ENCODE peak calls at places on chromosomes 12 and 14, in five cellular contexts. C is heart left ventricle, W is Caco-2, L is astrocyte, F is cardiac muscle cell. V is an unnamed sample.

GRCh38 chr14:30298266-30298795 is 260.6 kb upstream of the G2E3 start:
- DNase-seq in L (no peak), F (no peak), C (no peak), W (no peak), V (no peak)

GRCh38 chr14:54503476-54503875 is 6.2 kb upstream of the CGRRF1 start:
- DNase-seq in C (no peak), F (peak; percentile 65), L (peak; percentile 37), W (no peak), V (no peak)

GRCh38 chr12:39764944-39765560 is 145.4 kb upstream of the ABCD2 start:
- DNase-seq in F (peak; percentile 68), L (peak; percentile 36), C (no peak), W (no peak), V (no peak)

GRCh38 chr12:6840428-6841138 is at the start of gene GNB3:
- DNase-seq in W (no peak), L (no peak), F (no peak), C (peak; percentile 69), V (no peak)

GRCh38 chr12:59357811-59358210 is 238.0 kb upstream of the SLC16A7 start:
- DNase-seq in L (no peak), W (no peak), C (no peak), F (no peak), V (no peak)

GRCh38 chr12:57864811-57865751 is 18.6 kb upstream of the CTDSP2 start:
- DNase-seq in C (peak; percentile 88), W (peak; percentile 66), L (peak; percentile 78), F (peak; percentile 92), V (peak; percentile 38)

GRCh38 chr12:103841690-103842584 is 903 bp upstream of the NT5DC3 start:
- DNase-seq in W (peak; percentile 71), F (peak; percentile 47), L (peak; percentile 85), C (peak; percentile 69), V (peak; percentile 83)

GRCh38 chr12:4894019-4894418 is 15.7 kb upstream of the KCNA1 start:
- DNase-seq in C (no peak), W (no peak), F (no peak), L (no peak), V (no peak)

GRCh38 chr14:32514236-32514635 is 185.1 kb downstream of the AKAP6 start:
- DNase-seq in W (no peak), L (no peak), C (no peak), F (no peak), V (no peak)

GRCh38 chr12:53464685-53465084 is 12.8 kb downstream of the PCBP2 start:
- DNase-seq in F (no peak), L (no peak), W (peak; percentile 22), C (no peak), V (no peak)
- H3K36me3 ChIP-seq in F (peaks cover 98% of the 10 kb centered on the region), L (peaks cover 95% of the 10 kb centered on the region), W (peaks cover 21% of the 10 kb centered on the region), C (peaks cover 98% of the 10 kb centered on the region), V (peaks cover 63% of the 10 kb centered on the region)

DNA sequence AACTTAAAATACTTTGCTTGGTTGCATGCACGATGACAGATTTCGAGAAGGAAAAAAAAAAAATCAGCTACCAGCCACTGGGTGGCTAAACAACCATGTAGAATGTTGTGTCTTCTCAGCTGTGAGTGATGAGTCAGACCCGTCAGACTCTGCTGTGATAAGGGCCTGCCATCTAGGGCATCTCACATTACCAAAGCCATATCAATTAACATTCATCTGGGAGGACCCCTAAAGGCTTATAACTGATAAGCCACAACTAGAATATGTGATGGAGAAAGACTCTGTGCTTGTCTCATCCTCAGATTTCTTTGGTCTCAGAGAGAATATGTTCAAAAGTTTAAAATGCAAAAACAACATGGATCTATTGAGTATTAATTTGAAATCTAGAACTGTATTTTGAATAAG is 111.5 kb downstream of the PAX9 start:
- DNase-seq in F (no peak), W (peak; percentile 56), C (no peak), L (peak; percentile 11), V (no peak)
- TF ChIP-seq CTCF in F (no peak), W (peak; percentile 46), C (no peak), L (peak; percentile 9), V (no peak)

GRCh38 chr12:28755027-28755426 is 394.1 kb upstream of the FAR2 start:
- DNase-seq in F (no peak), C (no peak), W (no peak), L (no peak), V (no peak)

GRCh38 chr12:28759334-28759733 is 389.7 kb upstream of the FAR2 start:
- DNase-seq in L (peak; percentile 34), C (no peak), W (no peak), F (peak; percentile 11), V (no peak)
- H3K36me3 ChIP-seq in L (no peaks in the 10 kb centered on the region), C (no peaks in the 10 kb centered on the region), W (no peaks in the 10 kb centered on the region), F (no peaks in the 10 kb centered on the region), V (no peaks in the 10 kb centered on the region)

GRCh38 chr14:93049295-93049694 is 66.4 kb downstream of the ITPK1 start:
- DNase-seq in L (no peak), F (no peak), C (peak; percentile 16), W (peak; percentile 67), V (no peak)

GRCh38 chr14:93050761-93051160 is 65.0 kb downstream of the ITPK1 start:
- DNase-seq in L (no peak), C (no peak), W (no peak), F (no peak), V (no peak)

GRCh38 chr14:93051600-93052546 is 63.9 kb downstream of the ITPK1 start:
- DNase-seq in F (no peak), C (no peak), W (no peak), L (no peak), V (no peak)

GRCh38 chr14:93048843-93049242 is 66.9 kb downstream of the ITPK1 start:
- DNase-seq in L (no peak), C (peak; percentile 15), F (no peak), W (no peak), V (no peak)

DNA sequence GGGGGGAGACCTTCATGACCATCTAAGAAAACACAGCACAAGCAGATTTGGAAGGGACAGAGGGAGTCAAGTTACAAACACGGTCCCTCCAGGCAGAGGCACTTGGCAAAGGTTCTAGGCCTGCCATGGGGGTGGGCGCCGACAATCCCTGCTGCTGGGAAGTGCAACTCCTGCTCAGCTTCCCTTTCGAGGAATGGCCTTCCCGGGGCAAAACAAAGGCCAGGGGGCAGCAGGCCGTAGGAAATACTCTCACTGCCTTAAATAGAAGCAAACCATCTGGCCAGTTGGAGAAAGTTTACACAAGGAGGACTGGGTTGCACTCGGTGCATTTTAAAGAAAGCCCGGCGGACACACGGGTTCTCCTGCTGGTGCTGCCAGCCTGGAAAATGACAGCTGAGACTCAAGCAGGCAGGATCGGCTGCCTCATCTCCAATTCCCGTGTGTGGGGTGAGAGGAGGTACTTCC is 65.8 kb downstream of the ITPK1 start:
- DNase-seq in C (peak; percentile 37), L (no peak), W (no peak), F (peak; percentile 46), V (no peak)
- TF ChIP-seq CTCF in C (no peak), L (no peak), W (no peak), F (peak; percentile 13), V (no peak)